ENCODE peak calls at places on chromosomes 16 and 17, in nine cellular contexts. T is epithelial cell of prostate; M is H9; L is WERI-Rb-1; S is CD8-positive, alpha-beta T cell; B is tibial nerve; I is neural progenitor cell; D is cardiac muscle cell; J is CD4-positive, alpha-beta T cell. X is an unnamed sample.

GRCh38 chr17:29048440-29049360 is 5.8 kb downstream of the PIPOX start:
- DNase-seq in T (no peak), M (no peak), L (peak; percentile 96), S (no peak), B (no peak), I (peak; percentile 65), D (peak; percentile 56), J (no peak), X (no peak)

GRCh38 chr17:8185580-8186445 is 4.2 kb downstream of the BORCS6 start:
- DNase-seq in T (no peak), M (peak; percentile 92), L (peak; percentile 77), S (peak; percentile 83), B (peak; percentile 91), I (peak; percentile 88), D (peak; percentile 81), J (peak; percentile 90), X (peak; percentile 91)

GRCh38 chr16:66150691-66151090 is 215.8 kb upstream of the CDH5 start:
- DNase-seq in T (no peak), M (no peak), L (no peak), S (no peak), B (no peak), I (no peak), D (no peak), J (no peak), X (no peak)

GRCh38 chr17:62920300-62920699 is 45.7 kb upstream of the TANC2 start:
- DNase-seq in T (no peak), M (no peak), L (no peak), S (no peak), B (no peak), I (no peak), D (no peak), J (no peak), X (no peak)

GRCh38 chr16:1007284-1007850 is 25.8 kb downstream of the SOX8 start:
- DNase-seq in T (no peak), M (no peak), L (no peak), S (no peak), B (no peak), I (no peak), D (no peak), J (no peak), X (no peak)

GRCh38 chr16:15954814-15955151 is 5.4 kb downstream of the ABCC1 start:
- DNase-seq in T (no peak), M (no peak), L (no peak), S (no peak), B (no peak), I (no peak), D (no peak), J (no peak), X (peak; percentile 88)

GRCh38 chr16:8032406-8032805 is 557.9 kb downstream of the TMEM114 start:
- DNase-seq in T (no peak), M (no peak), L (no peak), S (no peak), B (no peak), I (no peak), D (no peak), J (no peak), X (no peak)

GRCh38 chr16:83742076-83742475 is 65.7 kb upstream of the HSBP1 start:
- DNase-seq in T (no peak), M (no peak), L (no peak), S (no peak), B (no peak), I (no peak), D (no peak), J (no peak), X (no peak)

GRCh38 chr17:73750975-73751374 is 106.7 kb upstream of the SDK2 start:
- DNase-seq in T (no peak), M (no peak), L (peak; percentile 70), S (no peak), B (no peak), I (no peak), D (peak; percentile 20), J (no peak), X (no peak)

GRCh38 chr17:73647331-73647730 is 3.1 kb upstream of the SDK2 start:
- DNase-seq in T (no peak), M (no peak), L (no peak), S (no peak), B (no peak), I (no peak), D (no peak), J (no peak), X (no peak)

GRCh38 chr17:78674595-78675315 is 97.6 kb upstream of the DNAH17 start:
- DNase-seq in T (no peak), M (peak; percentile 70), L (no peak), S (no peak), B (no peak), I (peak; percentile 50), D (no peak), J (no peak), X (peak; percentile 52)

GRCh38 chr17:386145-386876 is 33.7 kb upstream of the RPH3AL start:
- DNase-seq in T (no peak), M (peak; percentile 86), L (peak; percentile 85), S (peak; percentile 49), B (peak; percentile 66), I (peak; percentile 93), D (peak; percentile 86), J (peak; percentile 68), X (peak; percentile 94)

GRCh38 chr17:385195-385835 is 32.7 kb upstream of the RPH3AL start:
- DNase-seq in T (no peak), M (peak; percentile 63), L (peak; percentile 49), S (no peak), B (peak; percentile 28), I (peak; percentile 81), D (peak; percentile 62), J (peak; percentile 14), X (peak; percentile 86)

GRCh38 chr17:383771-384621 is 31.4 kb upstream of the RPH3AL start:
- DNase-seq in T (no peak), M (no peak), L (peak; percentile 35), S (no peak), B (no peak), I (peak; percentile 14), D (no peak), J (no peak), X (peak; percentile 69)

GRCh38 chr17:384622-385194 is 32.1 kb upstream of the RPH3AL start:
- DNase-seq in T (no peak), M (no peak), L (no peak), S (no peak), B (no peak), I (peak; percentile 42), D (no peak), J (no peak), X (no peak)

DNA sequence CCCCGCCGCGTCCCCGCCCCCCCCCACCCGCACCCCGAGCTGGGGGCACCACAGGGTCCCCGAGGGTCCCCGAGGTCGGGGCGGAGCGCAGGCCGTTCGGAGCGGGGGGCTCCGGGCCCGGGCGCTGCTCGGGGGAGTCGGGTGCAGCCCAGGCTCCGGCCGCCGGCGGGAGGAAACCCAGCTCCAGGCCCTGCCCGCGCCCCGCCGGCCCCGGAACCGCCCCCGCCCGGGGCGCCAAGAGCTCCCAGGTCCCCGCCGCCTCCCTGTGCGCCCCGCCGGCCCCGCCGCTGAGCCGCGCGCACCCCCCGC is 33.2 kb upstream of the RPH3AL start:
- DNase-seq in T (no peak), M (no peak), L (no peak), S (no peak), B (no peak), I (no peak), D (no peak), J (no peak), X (no peak)
- H3K27ac ChIP-seq in T (no peak overlapping the region), M (no peak overlapping the region), L (no peak overlapping the region), S (no peak overlapping the region), B (peak overlapping the region; percentile 26), I (no peak overlapping the region), D (no peak overlapping the region), J (no peak overlapping the region), X (no peak overlapping the region)

DNA sequence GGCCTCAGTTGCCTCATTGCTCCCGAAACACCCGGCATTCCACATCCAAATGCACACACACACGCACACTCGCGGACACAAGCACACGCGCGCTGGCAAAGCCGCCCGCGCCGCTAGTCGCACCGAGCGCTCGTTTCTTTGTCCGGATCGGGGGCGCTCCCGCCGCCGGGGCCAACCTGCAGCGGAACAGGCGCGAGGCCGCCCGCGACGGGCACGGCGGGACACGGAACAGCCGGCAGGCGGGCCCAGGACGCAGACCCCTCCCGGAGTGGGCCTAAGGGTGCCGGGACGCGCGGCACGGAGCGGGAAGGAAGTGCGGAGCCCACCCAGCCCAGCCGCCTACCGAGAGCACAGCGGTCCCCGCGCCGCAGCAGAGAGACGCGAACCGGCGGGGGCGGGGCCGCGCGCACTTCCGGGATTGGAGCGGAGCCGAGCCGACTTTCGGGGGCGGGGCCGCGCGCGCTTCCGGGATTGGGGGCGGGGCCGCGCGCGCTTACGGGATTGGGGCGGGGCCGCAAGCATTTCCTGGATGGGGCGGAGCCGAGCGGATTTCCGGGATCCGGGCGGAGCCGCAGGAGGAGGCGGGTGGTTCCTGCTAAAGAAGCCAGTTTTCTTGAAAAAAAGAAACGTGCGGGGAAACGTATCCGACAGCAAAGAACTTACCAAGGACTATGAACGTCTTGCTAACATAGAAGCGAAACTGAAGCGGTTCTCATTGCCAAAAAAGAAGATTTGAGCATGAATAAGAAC is at the start of gene CYBC1:
- DNase-seq in T (peak; percentile 27), M (peak; percentile 96), L (peak; percentile 94), S (peak; percentile 86), B (peak; percentile 84), I (peak; percentile 97), D (peak; percentile 96), J (peak; percentile 92), X (peak; percentile 98)
- H3K27ac ChIP-seq in T (peak within 1 kb of the TSS; percentile 54), M (no peak within 1 kb of the TSS), L (peak within 1 kb of the TSS; percentile 92), S (peak within 1 kb of the TSS; percentile 87), B (peak within 1 kb of the TSS; percentile 79), I (no peak within 1 kb of the TSS), D (peak within 1 kb of the TSS; percentile 19), J (peak within 1 kb of the TSS; percentile 96), X (peak within 1 kb of the TSS; percentile 58)

DNA sequence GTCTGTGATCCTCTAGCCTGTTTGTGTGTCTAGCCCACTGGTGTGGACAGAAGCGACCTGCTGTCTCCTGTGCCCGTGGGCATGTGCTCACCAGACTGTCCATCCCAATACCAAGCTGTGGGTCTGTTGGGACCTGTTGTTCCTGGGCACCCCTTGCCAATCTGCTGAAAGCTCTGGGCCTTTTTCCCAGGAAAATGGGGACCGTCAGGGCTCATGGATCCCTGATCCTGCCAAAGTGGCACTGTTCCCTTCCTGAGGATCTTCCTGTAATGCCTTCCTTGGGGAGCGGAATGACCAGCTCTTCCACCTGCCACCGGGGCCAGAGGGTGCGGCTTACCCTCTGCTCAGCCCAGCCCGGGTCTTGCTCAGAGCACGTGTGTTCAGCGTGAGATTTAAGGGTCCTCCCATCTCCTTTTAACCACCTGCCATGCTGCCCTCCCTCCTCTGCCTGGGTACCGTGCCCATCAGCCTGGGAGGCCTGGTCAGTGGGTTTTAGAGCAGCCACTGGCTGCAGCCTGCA is 59.3 kb downstream of the BAIAP2 start:
- DNase-seq in T (no peak), M (no peak), L (no peak), S (no peak), B (no peak), I (no peak), D (no peak), J (no peak), X (no peak)
- H3K27ac ChIP-seq in T (peak overlapping the region; percentile 73), M (no peak overlapping the region), L (peak overlapping the region; percentile 74), S (no peak overlapping the region), B (peak overlapping the region; percentile 77), I (no peak overlapping the region), D (peak overlapping the region; percentile 42), J (no peak overlapping the region), X (no peak overlapping the region)

GRCh38 chr16:20681821-20682736 is 15.4 kb downstream of the ACSM1 start:
- DNase-seq in T (no peak), M (no peak), L (no peak), S (no peak), B (no peak), I (no peak), D (no peak), J (no peak), X (no peak)
- H3K27ac ChIP-seq in T (no peak overlapping the region), M (no peak overlapping the region), L (no peak overlapping the region), S (no peak overlapping the region), B (no peak overlapping the region), I (no peak overlapping the region), D (no peak overlapping the region), J (no peak overlapping the region), X (no peak overlapping the region)

GRCh38 chr17:46072998-46073397 is 73.9 kb downstream of the STH start:
- DNase-seq in T (no peak), M (no peak), L (no peak), S (no peak), B (no peak), I (no peak), D (no peak), J (no peak), X (no peak)
- H3K27ac ChIP-seq in T (no peak overlapping the region), M (no peak overlapping the region), L (no peak overlapping the region), S (no peak overlapping the region), B (no peak overlapping the region), I (peak overlapping the region; percentile 86), D (peak overlapping the region; percentile 53), J (no peak overlapping the region), X (no peak overlapping the region)

X was measured in aorta.